ENCODE peak calls at places on chromosomes 7 and 10, in five cellular contexts. One of them, this sample, is unnamed.

GRCh38 chr7:2134740-2135139 is 98.0 kb downstream of the MAD1L1 start:
- DNase-seq in left ventricle myocardium inferior: no peak
- DNase-seq in AG09309: no peak
- DNase-seq in mesenteric fat pad: no peak
- DNase-seq in effector CD4-positive, alpha-beta T cell: no peak
- DNase-seq in this sample: no peak

GRCh38 chr7:131921016-131921415 is 364.6 kb upstream of the PODXL start:
- DNase-seq in left ventricle myocardium inferior: no peak
- DNase-seq in AG09309: no peak
- DNase-seq in mesenteric fat pad: no peak
- DNase-seq in effector CD4-positive, alpha-beta T cell: no peak
- DNase-seq in this sample: no peak

GRCh38 chr7:77979219-77979618 is 180.6 kb downstream of the PHTF2 start:
- DNase-seq in left ventricle myocardium inferior: no peak
- DNase-seq in AG09309: no peak
- DNase-seq in mesenteric fat pad: no peak
- DNase-seq in effector CD4-positive, alpha-beta T cell: no peak
- DNase-seq in this sample: no peak

GRCh38 chr7:99928994-99929729 is at the start of gene GJC3:
- DNase-seq in left ventricle myocardium inferior: peak
- DNase-seq in AG09309: no peak
- DNase-seq in mesenteric fat pad: no peak
- DNase-seq in effector CD4-positive, alpha-beta T cell: peak
- DNase-seq in this sample: peak

GRCh38 chr7:889391-889790 is 13.0 kb downstream of the GET4 start:
- DNase-seq in left ventricle myocardium inferior: no peak
- DNase-seq in AG09309: no peak
- DNase-seq in mesenteric fat pad: no peak
- DNase-seq in effector CD4-positive, alpha-beta T cell: no peak
- DNase-seq in this sample: no peak

GRCh38 chr7:70520604-70521003 is 611.3 kb upstream of the GALNT17 start:
- DNase-seq in left ventricle myocardium inferior: no peak
- DNase-seq in AG09309: no peak
- DNase-seq in mesenteric fat pad: no peak
- DNase-seq in effector CD4-positive, alpha-beta T cell: no peak
- DNase-seq in this sample: no peak

GRCh38 chr7:84195295-84196006 is 862 bp upstream of the SEMA3A start:
- DNase-seq in left ventricle myocardium inferior: no peak
- DNase-seq in AG09309: no peak
- DNase-seq in mesenteric fat pad: no peak
- DNase-seq in effector CD4-positive, alpha-beta T cell: no peak
- DNase-seq in this sample: no peak

GRCh38 chr10:98467506-98468318 is 21.0 kb upstream of the HPS1 start:
- DNase-seq in left ventricle myocardium inferior: peak
- DNase-seq in AG09309: peak
- DNase-seq in mesenteric fat pad: no peak
- DNase-seq in effector CD4-positive, alpha-beta T cell: peak
- DNase-seq in this sample: peak

GRCh38 chr7:99312316-99313203 is 13.1 kb upstream of the ARPC1A start:
- DNase-seq in left ventricle myocardium inferior: peak
- DNase-seq in AG09309: no peak
- DNase-seq in mesenteric fat pad: peak
- DNase-seq in effector CD4-positive, alpha-beta T cell: peak
- DNase-seq in this sample: no peak

GRCh38 chr7:145269418-145270161 is 433.7 kb upstream of the TPK1 start:
- DNase-seq in left ventricle myocardium inferior: no peak
- DNase-seq in AG09309: no peak
- DNase-seq in mesenteric fat pad: no peak
- DNase-seq in effector CD4-positive, alpha-beta T cell: no peak
- DNase-seq in this sample: no peak

GRCh38 chr7:16460789-16461465 is 4.6 kb downstream of the SOSTDC1 start:
- DNase-seq in left ventricle myocardium inferior: no peak
- DNase-seq in AG09309: no peak
- DNase-seq in mesenteric fat pad: no peak
- DNase-seq in effector CD4-positive, alpha-beta T cell: no peak
- DNase-seq in this sample: no peak

GRCh38 chr10:71243756-71244637 is 31.6 kb downstream of the UNC5B start:
- DNase-seq in left ventricle myocardium inferior: peak
- DNase-seq in AG09309: no peak
- DNase-seq in mesenteric fat pad: no peak
- DNase-seq in effector CD4-positive, alpha-beta T cell: no peak
- DNase-seq in this sample: no peak

GRCh38 chr7:36283711-36284130 is 105.9 kb upstream of the ANLN start:
- DNase-seq in left ventricle myocardium inferior: peak
- DNase-seq in AG09309: no peak
- DNase-seq in mesenteric fat pad: no peak
- DNase-seq in effector CD4-positive, alpha-beta T cell: no peak
- DNase-seq in this sample: peak

GRCh38 chr7:83876593-83876992 is 227.7 kb upstream of the SEMA3E start:
- DNase-seq in left ventricle myocardium inferior: no peak
- DNase-seq in AG09309: no peak
- DNase-seq in mesenteric fat pad: no peak
- DNase-seq in effector CD4-positive, alpha-beta T cell: no peak
- DNase-seq in this sample: no peak

GRCh38 chr10:26217396-26218105 is 977 bp downstream of the GAD2 start:
- DNase-seq in left ventricle myocardium inferior: no peak
- DNase-seq in AG09309: no peak
- DNase-seq in mesenteric fat pad: no peak
- DNase-seq in effector CD4-positive, alpha-beta T cell: no peak
- DNase-seq in this sample: no peak

GRCh38 chr10:130250127-130250526 is 113.9 kb downstream of the GLRX3 start:
- DNase-seq in left ventricle myocardium inferior: no peak
- DNase-seq in AG09309: no peak
- DNase-seq in mesenteric fat pad: no peak
- DNase-seq in effector CD4-positive, alpha-beta T cell: no peak
- DNase-seq in this sample: no peak

GRCh38 chr10:43043773-43044394 is 33.0 kb upstream of the RET start:
- DNase-seq in left ventricle myocardium inferior: no peak
- DNase-seq in AG09309: no peak
- DNase-seq in mesenteric fat pad: peak
- DNase-seq in effector CD4-positive, alpha-beta T cell: no peak
- DNase-seq in this sample: no peak

GRCh38 chr10:60816624-60817023 is 38.3 kb downstream of the CDK1 start:
- DNase-seq in left ventricle myocardium inferior: no peak
- DNase-seq in AG09309: peak
- DNase-seq in mesenteric fat pad: no peak
- DNase-seq in effector CD4-positive, alpha-beta T cell: peak
- DNase-seq in this sample: no peak

GRCh38 chr7:26399309-26399610 is 107.6 kb downstream of the SNX10 start:
- DNase-seq in left ventricle myocardium inferior: peak
- DNase-seq in AG09309: no peak
- DNase-seq in mesenteric fat pad: no peak
- DNase-seq in effector CD4-positive, alpha-beta T cell: no peak
- DNase-seq in this sample: no peak

GRCh38 chr7:158781976-158782637 is 47.2 kb downstream of the ESYT2 start:
- DNase-seq in left ventricle myocardium inferior: no peak
- DNase-seq in AG09309: no peak
- DNase-seq in mesenteric fat pad: no peak
- DNase-seq in effector CD4-positive, alpha-beta T cell: no peak
- DNase-seq in this sample: no peak

GRCh38 chr7:34939175-34939574 is 98.1 kb downstream of the DPY19L1 start:
- DNase-seq in left ventricle myocardium inferior: no peak
- DNase-seq in AG09309: peak
- DNase-seq in mesenteric fat pad: no peak
- DNase-seq in effector CD4-positive, alpha-beta T cell: no peak
- DNase-seq in this sample: no peak

GRCh38 chr10:122590158-122590557 is 29.6 kb downstream of the DMBT1 start:
- DNase-seq in left ventricle myocardium inferior: no peak
- DNase-seq in AG09309: no peak
- DNase-seq in mesenteric fat pad: no peak
- DNase-seq in effector CD4-positive, alpha-beta T cell: no peak
- DNase-seq in this sample: no peak

GRCh38 chr7:155560196-155560595 is 13.8 kb upstream of the CNPY1 start:
- DNase-seq in left ventricle myocardium inferior: no peak
- DNase-seq in AG09309: no peak
- DNase-seq in mesenteric fat pad: no peak
- DNase-seq in effector CD4-positive, alpha-beta T cell: no peak
- DNase-seq in this sample: no peak

GRCh38 chr10:123962756-123963469 is 71.3 kb upstream of the CPXM2 start:
- DNase-seq in left ventricle myocardium inferior: no peak
- DNase-seq in AG09309: no peak
- DNase-seq in mesenteric fat pad: no peak
- DNase-seq in effector CD4-positive, alpha-beta T cell: no peak
- DNase-seq in this sample: no peak

GRCh38 chr10:27893320-27894014 is 105.4 kb downstream of the ODAD2 start:
- DNase-seq in left ventricle myocardium inferior: no peak
- DNase-seq in AG09309: peak
- DNase-seq in mesenteric fat pad: no peak
- DNase-seq in effector CD4-positive, alpha-beta T cell: no peak
- DNase-seq in this sample: no peak

GRCh38 chr7:471866-472639 is 47.6 kb downstream of the PDGFA start:
- DNase-seq in left ventricle myocardium inferior: peak
- DNase-seq in AG09309: peak
- DNase-seq in mesenteric fat pad: peak
- DNase-seq in effector CD4-positive, alpha-beta T cell: no peak
- DNase-seq in this sample: no peak

GRCh38 chr7:114081606-114082425 is 163.0 kb upstream of the PPP1R3A start:
- DNase-seq in left ventricle myocardium inferior: no peak
- DNase-seq in AG09309: peak
- DNase-seq in mesenteric fat pad: no peak
- DNase-seq in effector CD4-positive, alpha-beta T cell: no peak
- DNase-seq in this sample: no peak

GRCh38 chr10:63866075-63866746 is 345.0 kb downstream of the REEP3 start:
- DNase-seq in left ventricle myocardium inferior: no peak
- DNase-seq in AG09309: no peak
- DNase-seq in mesenteric fat pad: no peak
- DNase-seq in effector CD4-positive, alpha-beta T cell: no peak
- DNase-seq in this sample: no peak

GRCh38 chr7:124250297-124251034 is 217.6 kb upstream of the TMEM229A start:
- DNase-seq in left ventricle myocardium inferior: no peak
- DNase-seq in AG09309: no peak
- DNase-seq in mesenteric fat pad: no peak
- DNase-seq in effector CD4-positive, alpha-beta T cell: no peak
- DNase-seq in this sample: no peak

GRCh38 chr7:94350729-94351128 is 44.0 kb upstream of the COL1A2 start:
- DNase-seq in left ventricle myocardium inferior: no peak
- DNase-seq in AG09309: no peak
- DNase-seq in mesenteric fat pad: no peak
- DNase-seq in effector CD4-positive, alpha-beta T cell: no peak
- DNase-seq in this sample: no peak

This sample was measured in GF-D8.